ENCODE peak calls at places on chromosomes 3 and 15, in eight cellular contexts. F, Z, H, K, B, Q, G and J are unnamed samples.

GRCh38 chr3:58433400-58434169 is at the start of gene PDHB:
- DNase-seq in Z (peak), K (peak), G (peak), B (peak), F (peak), H (peak), Q (peak), J (peak)

GRCh38 chr15:47196057-47196456 is 521.2 kb upstream of the SEMA6D start:
- DNase-seq in G (peak), B (peak), K (peak), H (peak), F (peak), Z (peak), Q (peak), J (peak)

GRCh38 chr3:60742606-60743145 is 508.6 kb downstream of the FHIT start:
- DNase-seq in G (no peak), F (no peak), Z (no peak), H (no peak), B (peak), K (no peak), Q (no peak), J (no peak)

GRCh38 chr3:107117922-107118576 is 259.2 kb upstream of the CCDC54 start:
- DNase-seq in H (peak), B (peak), Q (peak), G (peak), F (peak), Z (no peak), K (no peak), J (no peak)

GRCh38 chr15:26974120-26974780 is 3.3 kb downstream of the GABRG3 start:
- DNase-seq in B (no peak), Q (peak), F (no peak), Z (no peak), H (no peak), K (no peak), G (no peak), J (no peak)

GRCh38 chr15:76327191-76328105 is 9.1 kb upstream of the ISL2 start:
- DNase-seq in G (no peak), B (no peak), K (no peak), H (no peak), F (no peak), Z (no peak), Q (no peak), J (no peak)

GRCh38 chr15:66080791-66081475 is 172.6 kb downstream of the MEGF11 start:
- DNase-seq in G (no peak), F (peak), K (peak), Z (no peak), B (no peak), H (peak), Q (no peak), J (no peak)

GRCh38 chr15:69032703-69033373 is 18.3 kb downstream of the NOX5 start:
- DNase-seq in B (no peak), Z (no peak), H (no peak), F (no peak), G (no peak), K (no peak), Q (no peak), J (no peak)

GRCh38 chr3:151210676-151211381 is 7.8 kb upstream of the GPR171 start:
- DNase-seq in Z (no peak), Q (no peak), G (no peak), F (no peak), B (no peak), K (no peak), H (no peak), J (no peak)

DNA sequence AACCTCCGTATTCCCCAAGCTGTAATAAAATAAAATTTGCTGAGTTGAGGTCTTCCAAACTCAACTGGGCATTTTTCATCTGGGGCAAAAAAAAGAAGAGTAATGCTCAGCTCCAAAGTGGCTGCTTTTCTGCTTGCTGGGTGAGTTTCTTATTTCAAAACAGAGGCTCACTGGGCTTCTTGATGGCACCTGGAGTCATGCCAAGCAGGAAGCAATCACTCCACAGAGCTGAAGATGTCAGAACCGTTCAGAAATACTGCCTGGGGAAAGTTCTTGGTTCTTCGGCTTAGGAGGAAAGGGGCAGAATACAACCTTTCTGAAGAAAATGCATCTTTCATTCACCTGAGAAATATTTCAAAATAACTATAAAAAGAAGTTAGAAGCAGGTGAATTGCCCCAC is 4.1 kb downstream of the CCR9 start:
- DNase-seq in F (no peak), K (no peak), G (no peak), H (no peak), Q (no peak), B (no peak), Z (no peak), J (peak)
- H3K4me3 ChIP-seq in F (no peak), K (no peak), G (no peak), H (no peak), Q (no peak), B (no peak), Z (no peak), J (no peak)

DNA sequence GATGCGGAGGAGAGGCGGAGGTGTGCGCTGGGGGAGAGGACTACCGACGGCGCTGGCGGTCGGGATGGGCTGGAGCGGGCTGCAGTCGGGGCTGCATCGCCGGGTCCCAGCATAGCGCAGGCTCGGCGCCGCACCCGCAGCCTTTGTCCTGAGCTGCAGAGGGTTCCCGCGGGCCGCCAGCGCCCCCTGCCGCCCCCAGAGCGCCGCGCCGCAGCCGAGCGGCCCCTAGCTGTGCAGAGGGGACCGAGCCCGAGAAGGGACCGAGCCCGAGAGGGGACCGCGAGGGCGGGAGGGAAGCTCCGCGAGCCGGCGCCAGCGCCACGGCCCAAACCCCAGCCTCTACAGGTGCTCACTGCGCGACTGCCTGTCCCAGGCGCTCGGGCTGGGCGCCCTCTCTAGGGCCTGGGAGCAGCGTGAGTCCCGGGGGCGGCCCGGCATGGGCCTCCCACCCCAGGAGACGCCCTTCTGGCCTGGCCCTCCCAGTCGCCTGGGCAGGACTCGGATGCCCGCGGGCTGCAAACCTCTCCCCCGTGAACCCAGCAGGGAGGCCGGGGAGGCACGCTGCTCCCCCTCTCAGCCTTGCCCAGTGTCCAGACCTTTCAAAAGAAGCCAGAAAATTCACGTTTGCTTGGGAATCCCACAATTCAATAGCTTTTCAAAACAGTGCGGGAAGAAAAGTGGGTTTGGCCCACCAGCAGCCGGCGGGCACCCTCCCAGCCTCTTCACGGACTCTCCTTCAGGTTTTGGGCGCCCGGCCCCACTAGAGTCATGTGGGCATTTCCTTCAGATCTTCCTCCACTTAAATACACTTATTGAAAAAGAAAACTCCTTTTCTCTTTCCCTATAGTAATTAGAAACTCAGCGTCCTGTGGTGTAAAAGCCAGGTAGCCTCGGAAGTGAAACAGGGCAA is 134.7 kb downstream of the TPRA1 start:
- DNase-seq in Z (peak), B (peak), F (peak), G (peak), H (peak), Q (no peak), K (peak), J (peak)
- H3K4me3 ChIP-seq in Z (peak), B (peak), F (no peak), G (peak), H (peak), Q (no peak), K (no peak), J (no peak)

GRCh38 chr3:195807681-195808121 is 4.0 kb downstream of the MUC4 start:
- DNase-seq in G (no peak), Q (no peak), B (no peak), K (peak), Z (no peak), F (no peak), H (no peak), J (no peak)

GRCh38 chr3:195810455-195810845 is 1.3 kb downstream of the MUC4 start:
- DNase-seq in Q (no peak), H (no peak), F (no peak), B (no peak), K (no peak), G (no peak), Z (no peak), J (no peak)

GRCh38 chr3:195809796-195810454 is 1.8 kb downstream of the MUC4 start:
- DNase-seq in Z (no peak), K (peak), H (no peak), G (no peak), Q (no peak), B (no peak), F (no peak), J (no peak)

GRCh38 chr3:195809291-195809785 is 2.4 kb downstream of the MUC4 start:
- DNase-seq in Q (no peak), B (no peak), F (no peak), G (no peak), K (peak), Z (no peak), H (no peak), J (no peak)

DNA sequence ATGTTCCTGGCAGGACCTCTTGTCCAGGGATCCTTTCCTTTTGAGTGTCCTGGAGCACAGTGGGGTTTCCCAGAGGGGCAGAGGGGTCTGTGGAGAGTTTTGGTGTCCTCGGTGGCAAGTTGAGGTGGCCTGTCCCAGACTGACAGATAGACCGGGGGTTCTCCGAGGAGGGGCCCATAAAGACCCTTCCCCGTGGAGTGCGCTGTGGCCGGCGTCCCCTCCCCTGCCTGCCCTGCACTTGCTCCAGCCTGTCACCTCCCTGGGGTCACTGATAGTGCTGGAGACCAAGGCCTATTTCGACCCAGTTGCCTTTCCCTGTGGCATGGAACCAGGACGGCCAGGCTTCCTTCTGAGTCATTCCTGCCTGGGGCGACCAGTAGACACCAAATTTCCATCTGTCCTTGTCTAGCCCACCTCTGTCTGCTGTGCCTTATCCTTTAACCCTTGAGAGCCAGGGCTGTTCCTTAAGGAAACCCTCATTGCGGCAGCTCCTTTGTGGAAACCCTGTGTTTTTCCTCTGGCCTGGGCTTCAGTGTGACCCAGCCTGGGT is 2.9 kb downstream of the MUC4 start:
- DNase-seq in B (no peak), K (peak), G (no peak), Q (no peak), H (no peak), Z (no peak), F (no peak), J (no peak)
- H3K4me3 ChIP-seq in B (no peak), K (no peak), G (no peak), Q (no peak), H (no peak), Z (no peak), F (no peak), J (no peak)

GRCh38 chr3:31941230-31941632 is 39.8 kb downstream of the OSBPL10 start:
- DNase-seq in B (no peak), F (no peak), H (no peak), G (no peak), Z (no peak), Q (no peak), K (no peak), J (no peak)
- H3K4me3 ChIP-seq in B (no peak), F (no peak), H (no peak), G (no peak), Z (no peak), Q (no peak), K (no peak), J (no peak)

GRCh38 chr3:157393076-157393475 is 43.6 kb upstream of the PTX3 start:
- DNase-seq in Z (no peak), H (no peak), B (no peak), Q (no peak), K (no peak), F (no peak), G (no peak), J (no peak)
- H3K4me3 ChIP-seq in Z (no peak), H (no peak), B (no peak), Q (no peak), K (no peak), F (no peak), G (no peak), J (no peak)

GRCh38 chr3:120495809-120496208 is 45.0 kb upstream of the FSTL1 start:
- DNase-seq in B (no peak), K (no peak), G (no peak), H (no peak), Q (no peak), F (no peak), Z (no peak), J (no peak)
- H3K4me3 ChIP-seq in B (no peak), K (no peak), G (no peak), H (no peak), Q (no peak), F (no peak), Z (no peak), J (no peak)

DNA sequence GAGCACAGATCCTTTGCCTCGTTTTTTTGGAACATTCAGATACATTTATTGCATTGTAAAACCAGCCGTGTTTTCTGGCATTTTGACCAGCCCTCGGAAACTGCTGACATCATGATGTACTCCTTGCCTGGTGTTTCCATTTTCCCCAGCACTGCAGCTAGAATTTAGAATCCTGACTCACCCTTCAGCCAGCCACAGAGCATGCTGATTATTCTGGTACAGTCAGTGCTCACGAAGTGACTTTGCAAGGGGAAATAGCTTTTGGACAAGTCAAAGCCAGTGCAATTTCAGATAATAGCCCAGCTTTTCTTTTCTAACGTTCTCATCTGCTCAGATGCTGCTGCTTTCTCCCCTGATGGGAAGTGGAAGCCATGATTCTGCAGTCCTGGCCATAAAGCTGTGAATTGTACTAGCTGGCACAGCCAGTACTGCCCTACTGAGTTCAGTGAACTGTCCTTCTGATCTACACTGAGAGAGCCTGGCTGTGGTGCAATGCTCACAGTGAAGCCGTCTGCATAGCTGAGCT is 12.1 kb upstream of the CNBP start:
- DNase-seq in B (peak), Z (no peak), K (no peak), G (no peak), H (no peak), Q (peak), F (peak), J (peak)
- H3K4me3 ChIP-seq in B (no peak), Z (peak), K (no peak), G (peak), H (no peak), Q (peak), F (no peak), J (no peak)

DNA sequence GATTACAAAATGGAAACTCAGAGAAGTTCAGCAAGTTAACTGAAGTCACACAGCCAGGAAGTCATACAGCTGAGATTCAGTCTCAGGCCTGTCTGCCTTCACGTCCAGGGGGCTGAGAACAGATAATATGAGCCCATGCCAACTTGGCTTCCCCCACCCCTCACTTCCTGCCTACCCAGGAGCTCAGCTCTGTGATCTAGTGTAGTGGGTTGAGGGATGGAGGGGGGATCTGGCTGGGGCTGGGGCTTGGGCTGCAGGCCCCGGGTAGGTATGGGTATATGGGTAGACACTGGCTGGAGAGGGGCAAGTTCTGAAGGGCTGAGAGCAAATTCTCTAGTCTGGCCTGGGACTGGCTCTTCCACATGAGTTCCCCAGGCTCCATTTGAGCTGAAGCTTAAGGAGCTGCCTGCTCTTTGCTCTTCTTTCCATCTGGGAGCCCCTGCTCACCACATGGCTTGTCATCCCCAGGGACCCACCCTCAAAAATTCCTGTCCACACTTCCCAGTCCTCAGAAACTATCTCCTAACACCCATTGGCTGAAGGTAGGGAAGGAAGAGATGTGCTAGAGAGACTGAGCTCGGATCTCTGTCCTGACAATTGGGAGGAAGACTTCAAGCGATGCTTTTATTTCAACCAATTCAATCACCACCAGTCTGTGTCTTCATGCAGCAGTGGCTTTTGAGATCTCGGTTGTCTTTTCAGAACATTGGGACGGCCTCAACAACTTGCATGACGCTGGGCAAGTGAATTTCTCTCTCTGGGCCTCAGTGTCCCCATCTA is 2.0 kb downstream of the RASGRF1 start:
- DNase-seq in F (no peak), G (no peak), Z (no peak), K (no peak), Q (no peak), B (no peak), H (no peak), J (no peak)
- H3K4me3 ChIP-seq in F (no peak), G (peak), Z (no peak), K (no peak), Q (no peak), B (no peak), H (no peak), J (no peak)

GRCh38 chr15:70503073-70503745 is 260.1 kb downstream of the UACA start:
- DNase-seq in G (no peak), Z (no peak), B (no peak), Q (no peak), H (no peak), F (no peak), K (no peak), J (no peak)

GRCh38 chr15:70501121-70501727 is 262.1 kb downstream of the UACA start:
- DNase-seq in K (no peak), H (no peak), G (no peak), Z (no peak), B (no peak), Q (no peak), F (no peak), J (no peak)

GRCh38 chr15:70502576-70502975 is 260.8 kb downstream of the UACA start:
- DNase-seq in Q (no peak), F (no peak), B (no peak), K (no peak), Z (no peak), H (no peak), G (no peak), J (no peak)

GRCh38 chr15:70503798-70504304 is 259.5 kb downstream of the UACA start:
- DNase-seq in H (no peak), Q (no peak), G (no peak), F (no peak), B (no peak), K (no peak), Z (no peak), J (no peak)

DNA sequence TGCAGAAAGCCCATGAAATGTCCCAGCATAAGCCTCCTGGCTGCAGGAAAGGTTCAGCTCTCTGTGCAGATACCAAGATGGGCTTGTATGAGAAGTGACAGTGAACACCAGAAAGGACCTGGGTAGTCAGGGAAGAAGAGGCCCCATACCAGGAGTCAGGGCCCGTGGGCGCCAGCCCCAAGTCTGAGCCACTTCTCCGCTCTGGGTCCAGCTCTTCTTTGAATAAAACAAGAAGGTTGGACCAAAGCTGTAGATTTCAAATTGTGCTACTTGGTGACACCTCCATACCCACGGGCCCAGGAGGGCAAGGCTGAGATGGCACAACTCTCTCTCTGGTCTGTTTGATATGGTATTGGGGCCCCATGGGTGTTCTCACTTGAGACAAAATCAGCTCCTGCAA is 261.5 kb downstream of the UACA start:
- DNase-seq in F (no peak), K (no peak), Q (no peak), B (no peak), G (no peak), Z (no peak), H (no peak), J (no peak)
- H3K4me3 ChIP-seq in F (no peak), K (no peak), Q (no peak), B (no peak), G (no peak), Z (no peak), H (no peak), J (no peak)

GRCh38 chr3:112634786-112635541 is 6.0 kb downstream of the CCDC80 start:
- DNase-seq in B (no peak), Z (no peak), H (no peak), Q (no peak), F (no peak), G (no peak), K (no peak), J (no peak)

GRCh38 chr3:112633757-112634156 is 7.2 kb downstream of the CCDC80 start:
- DNase-seq in H (no peak), G (no peak), Q (peak), Z (no peak), K (no peak), F (no peak), B (no peak), J (no peak)

GRCh38 chr3:112631257-112631656 is 9.7 kb downstream of the CCDC80 start:
- DNase-seq in Z (no peak), Q (no peak), F (no peak), K (no peak), G (no peak), B (no peak), H (no peak), J (no peak)

GRCh38 chr3:112632596-112632995 is 8.3 kb downstream of the CCDC80 start:
- DNase-seq in F (no peak), Z (no peak), Q (no peak), H (no peak), B (no peak), K (no peak), G (no peak), J (no peak)

DNA sequence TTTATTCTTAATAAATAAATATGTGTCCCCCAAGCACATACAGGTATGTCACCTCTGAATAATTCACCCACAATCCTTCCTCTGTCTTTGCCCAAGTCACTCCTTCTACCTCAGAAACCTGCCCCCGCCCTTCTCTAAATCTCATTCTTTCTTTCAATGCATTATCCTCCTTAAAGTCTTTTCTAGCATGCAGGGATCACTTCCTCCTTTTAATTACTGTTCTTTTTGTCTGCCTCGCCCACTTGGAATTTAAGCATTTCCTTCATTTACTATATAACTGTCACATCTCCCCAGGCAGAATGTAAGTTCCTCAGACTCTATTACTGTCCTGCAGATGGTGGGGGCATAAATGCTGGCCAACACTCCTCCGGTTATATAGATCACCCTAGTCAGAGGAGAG is 7.8 kb downstream of the CCDC80 start:
- DNase-seq in G (no peak), Q (no peak), B (no peak), K (no peak), Z (no peak), H (no peak), F (no peak), J (no peak)
- H3K4me3 ChIP-seq in G (no peak), Q (no peak), B (no peak), K (no peak), Z (no peak), H (no peak), F (no peak), J (no peak)